ENCODE peak calls at places on chromosomes 1 and 21, in four cellular contexts. U is pancreas, W is right atrium auricular region, Z is dorsolateral prefrontal cortex. Y is an unnamed sample.

GRCh38 chr1:111989531-111990025 is at the start of gene KCND3:
- DNase-seq in U (peak), W (no peak), Z (no peak), Y (no peak)

GRCh38 chr1:201376464-201377374 is 761 bp downstream of the TNNT2 start:
- DNase-seq in U (peak), W (no peak), Z (no peak), Y (peak)

GRCh38 chr1:112402682-112403643 is 6.9 kb downstream of the CTTNBP2NL start:
- DNase-seq in U (no peak), W (no peak), Z (no peak), Y (no peak)

GRCh38 chr1:55369474-55369873 is 154.3 kb upstream of the USP24 start:
- DNase-seq in U (no peak), W (peak), Z (no peak), Y (no peak)

GRCh38 chr1:187396226-187396625 is 567.5 kb downstream of the PLA2G4A start:
- DNase-seq in U (no peak), W (no peak), Z (no peak), Y (no peak)

GRCh38 chr21:45551316-45551715 is 9.1 kb upstream of the SLC19A1 start:
- DNase-seq in U (no peak), W (no peak), Z (peak), Y (no peak)

GRCh38 chr1:204495078-204495753 is 611 bp upstream of the PIK3C2B start:
- DNase-seq in U (no peak), W (no peak), Z (no peak), Y (peak)

GRCh38 chr1:43144228-43144627 is 27.9 kb downstream of the EBNA1BP2 start:
- DNase-seq in U (no peak), W (no peak), Z (no peak), Y (no peak)

GRCh38 chr1:48448932-48449331 is 23.1 kb downstream of the SPATA6 start:
- DNase-seq in U (no peak), W (no peak), Z (no peak), Y (no peak)

GRCh38 chr1:156659994-156660751 is 17.0 kb downstream of the NES start:
- DNase-seq in U (peak), W (peak), Z (peak), Y (peak)

GRCh38 chr21:42190492-42190875 is 28.5 kb upstream of the ABCG1 start:
- DNase-seq in U (no peak), W (peak), Z (no peak), Y (no peak)

GRCh38 chr21:16571594-16571993 is 841.8 kb downstream of the USP25 start:
- DNase-seq in U (no peak), W (no peak), Z (no peak), Y (no peak)
- H3K4me3 ChIP-seq in U (no peak), W (no peak), Z (no peak), Y (no peak)

GRCh38 chr1:22654692-22655091 is 1.7 kb downstream of the C1QB start:
- DNase-seq in U (no peak), W (no peak), Z (no peak), Y (no peak)
- H3K4me3 ChIP-seq in U (peak), W (no peak), Z (peak), Y (no peak)

GRCh38 chr1:197140123-197140522 is 6.3 kb downstream of the ASPM start:
- DNase-seq in U (no peak), W (no peak), Z (no peak), Y (no peak)
- H3K4me3 ChIP-seq in U (no peak), W (no peak), Z (no peak), Y (no peak)

DNA sequence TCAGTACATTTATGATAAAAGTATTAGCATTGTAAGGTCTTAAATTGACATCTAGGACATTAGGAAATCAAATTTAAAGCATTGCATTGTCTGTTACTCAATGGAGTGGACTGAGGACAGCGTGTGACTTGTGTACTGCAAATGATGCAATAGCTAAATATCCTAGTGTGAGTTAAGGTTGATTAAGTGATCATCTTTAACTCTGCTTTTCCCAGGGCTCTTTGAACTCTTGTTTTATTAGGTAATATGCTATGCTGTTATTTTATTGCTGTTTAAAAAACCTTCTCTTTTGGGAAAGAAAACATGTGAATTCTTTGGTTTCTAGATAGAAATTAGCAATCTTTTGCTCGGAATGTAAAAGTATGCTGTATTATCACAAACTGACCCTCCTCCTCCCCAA is 38.6 kb downstream of the NFIA start:
- DNase-seq in U (no peak), W (no peak), Z (no peak), Y (no peak)
- H3K4me3 ChIP-seq in U (no peak), W (no peak), Z (peak), Y (no peak)

DNA sequence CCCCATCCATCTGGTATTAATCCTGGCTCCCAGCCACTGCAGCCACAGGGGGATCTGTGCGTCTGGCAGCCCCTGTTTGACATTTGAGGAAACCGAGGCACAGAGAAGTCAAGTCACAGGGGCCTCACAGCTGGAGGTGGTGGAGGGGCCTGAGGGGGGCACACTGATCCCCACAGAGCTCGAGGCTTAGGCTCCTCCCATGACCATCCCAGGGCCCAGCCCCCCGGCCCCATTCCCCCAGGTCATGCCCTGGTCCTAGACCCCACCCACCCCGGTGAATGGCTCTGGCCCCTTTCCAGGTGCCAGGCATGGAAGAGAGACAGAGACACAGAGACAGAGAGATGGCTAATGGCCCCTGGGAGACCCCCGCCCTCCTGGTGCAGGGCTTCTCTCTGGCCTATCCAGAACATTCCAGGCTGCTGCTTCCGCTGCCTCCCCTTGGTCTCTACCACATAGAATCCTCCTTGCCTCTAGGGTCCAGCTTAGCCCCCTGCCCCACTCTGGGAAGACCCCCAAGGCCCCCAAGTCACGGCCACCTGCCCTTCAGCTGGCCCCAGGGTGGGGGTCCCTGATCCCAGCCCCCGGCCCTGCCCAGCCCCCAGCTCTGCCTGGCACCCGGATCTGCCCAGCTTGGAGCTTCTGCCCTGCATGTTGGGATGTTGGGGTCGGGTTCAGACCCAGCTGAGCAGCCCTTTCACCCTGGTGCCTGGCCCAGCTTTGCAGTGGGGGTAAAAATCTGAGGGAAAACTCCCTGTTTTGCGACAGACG is 29.2 kb upstream of the LRRC3 start:
- DNase-seq in U (no peak), W (no peak), Z (peak), Y (no peak)
- H3K4me3 ChIP-seq in U (no peak), W (no peak), Z (no peak), Y (no peak)

GRCh38 chr21:26572026-26572425 is 1.1 kb downstream of the CYYR1 start:
- DNase-seq in U (no peak), W (no peak), Z (no peak), Y (no peak)
- H3K4me3 ChIP-seq in U (peak), W (peak), Z (peak), Y (peak)

GRCh38 chr1:6427445-6428390 is 3.1 kb downstream of the ESPN start:
- DNase-seq in U (peak), W (no peak), Z (no peak), Y (no peak)
- H3K4me3 ChIP-seq in U (no peak), W (no peak), Z (no peak), Y (no peak)

DNA sequence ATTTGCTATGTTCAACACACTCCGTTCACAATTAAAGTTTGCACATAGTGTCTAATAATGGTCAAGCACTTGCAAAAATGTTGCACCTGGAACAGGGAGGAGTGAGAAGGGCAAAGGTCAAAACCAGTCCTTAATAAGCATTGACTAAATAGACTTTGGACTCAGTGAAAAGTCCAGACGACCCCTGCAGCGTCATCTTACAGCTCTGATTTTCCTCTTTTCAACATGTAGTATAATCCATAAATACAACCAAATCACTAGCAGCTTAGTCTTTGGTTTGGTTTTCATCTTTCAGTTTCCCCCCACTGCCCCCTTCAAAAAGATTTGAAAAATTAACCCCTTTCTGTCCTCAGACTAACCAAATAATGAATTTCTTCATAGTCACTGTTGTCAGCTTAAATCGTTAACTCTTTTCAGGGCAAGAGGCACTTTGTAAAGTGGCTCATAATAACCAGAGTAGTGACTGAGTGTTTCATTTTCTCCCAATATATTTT is 290.3 kb downstream of the PTPRC start:
- DNase-seq in U (no peak), W (no peak), Z (no peak), Y (no peak)
- H3K4me3 ChIP-seq in U (no peak), W (no peak), Z (peak), Y (no peak)

DNA sequence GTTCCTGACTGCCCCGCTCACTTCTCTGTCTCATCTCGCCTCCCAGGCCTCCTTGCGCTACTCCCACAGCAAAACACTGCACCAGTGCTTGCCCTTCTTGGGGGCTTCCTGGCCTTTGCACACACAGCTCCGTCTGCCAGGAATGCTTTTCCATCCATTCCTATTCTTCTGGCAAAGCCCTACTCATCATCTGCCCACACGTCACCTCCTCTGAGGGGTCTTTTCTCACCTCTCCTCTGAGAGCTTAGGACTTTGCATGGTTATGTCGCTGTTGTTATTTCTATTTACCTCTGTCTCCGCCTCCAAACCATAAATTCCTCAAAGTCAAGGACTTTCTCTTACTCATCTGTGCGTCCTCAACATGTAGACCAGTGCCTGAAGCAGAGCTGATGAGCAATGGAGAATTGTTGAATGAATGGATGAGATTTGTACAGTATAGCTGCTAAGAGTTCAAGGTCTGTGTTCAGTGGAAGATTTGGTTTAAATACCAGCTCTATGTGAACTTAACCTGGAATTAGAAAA is 26.4 kb upstream of the BTG2 start:
- DNase-seq in U (no peak), W (no peak), Z (no peak), Y (no peak)
- H3K4me3 ChIP-seq in U (no peak), W (no peak), Z (peak), Y (no peak)

GRCh38 chr1:64050601-64051000 is 152.8 kb upstream of the UBE2U start:
- DNase-seq in U (no peak), W (no peak), Z (no peak), Y (no peak)

GRCh38 chr1:64047549-64047969 is 155.9 kb upstream of the UBE2U start:
- DNase-seq in U (no peak), W (no peak), Z (no peak), Y (no peak)

GRCh38 chr1:64052777-64053176 is 150.6 kb upstream of the UBE2U start:
- DNase-seq in U (no peak), W (no peak), Z (no peak), Y (no peak)

GRCh38 chr1:64051801-64052200 is 151.6 kb upstream of the UBE2U start:
- DNase-seq in U (no peak), W (no peak), Z (no peak), Y (no peak)

GRCh38 chr1:64049900-64050540 is 153.4 kb upstream of the UBE2U start:
- DNase-seq in U (no peak), W (no peak), Z (no peak), Y (no peak)
- H3K4me3 ChIP-seq in U (no peak), W (no peak), Z (no peak), Y (no peak)